ENCODE peak calls at places on chromosomes 13 and 19, in five cellular contexts. G, F, S, Y and J are unnamed samples.

GRCh38 chr13:23617551-23618014 is 47.4 kb downstream of the TNFRSF19 start:
- DNase-seq in G (no peak), F (no peak), S (no peak), Y (no peak), J (no peak)

GRCh38 chr13:83125791-83126190 is 756.5 kb downstream of the SLITRK1 start:
- DNase-seq in G (no peak), F (no peak), S (no peak), Y (no peak), J (no peak)

GRCh38 chr19:12703056-12703455 is 6.6 kb upstream of the FBXW9 start:
- DNase-seq in G (peak; percentile 56), F (no peak), S (no peak), Y (no peak), J (no peak)

GRCh38 chr13:99312493-99312883 is 5.3 kb upstream of the GPR183 start:
- DNase-seq in G (no peak), F (peak; percentile 55), S (peak; percentile 45), Y (no peak), J (no peak)

GRCh38 chr13:51538626-51539179 is 45.6 kb upstream of the WDFY2 start:
- DNase-seq in G (no peak), F (no peak), S (no peak), Y (no peak), J (no peak)

GRCh38 chr13:98267080-98267912 is 90.2 kb upstream of the RNF113B start:
- DNase-seq in G (peak; percentile 94), F (no peak), S (peak; percentile 71), Y (peak; percentile 60), J (no peak)

GRCh38 chr13:91144054-91144453 is 203.4 kb upstream of the MIR17HG start:
- DNase-seq in G (no peak), F (no peak), S (no peak), Y (no peak), J (no peak)

GRCh38 chr19:17352608-17353280 is 15.4 kb downstream of the GTPBP3 start:
- DNase-seq in G (no peak), F (no peak), S (no peak), Y (no peak), J (no peak)

GRCh38 chr13:30477346-30478235 is 11.9 kb upstream of the HMGB1 start:
- DNase-seq in G (no peak), F (no peak), S (no peak), Y (no peak), J (no peak)

GRCh38 chr19:1251503-1252220 is 3.3 kb downstream of the MIDN start:
- DNase-seq in G (peak; percentile 90), F (peak; percentile 79), S (peak; percentile 52), Y (no peak), J (no peak)

GRCh38 chr13:112687836-112688559 is 1.8 kb upstream of the ATP11A start:
- DNase-seq in G (no peak), F (no peak), S (no peak), Y (peak; percentile 17), J (no peak)

GRCh38 chr19:14567079-14567478 is 4.8 kb downstream of the NDUFB7 start:
- DNase-seq in G (no peak), F (no peak), S (no peak), Y (no peak), J (no peak)

GRCh38 chr19:18814063-18814462 is 17.7 kb upstream of the UPF1 start:
- DNase-seq in G (no peak), F (no peak), S (no peak), Y (no peak), J (no peak)

GRCh38 chr13:80082396-80083096 is 258.4 kb downstream of the SPRY2 start:
- DNase-seq in G (no peak), F (no peak), S (no peak), Y (no peak), J (no peak)

GRCh38 chr19:43901395-43902390 is 33.4 kb downstream of the ZNF45 start:
- DNase-seq in G (peak; percentile 80), F (peak; percentile 39), S (peak; percentile 75), Y (peak; percentile 78), J (peak; percentile 38)

GRCh38 chr19:56266060-56266459 is 6.5 kb upstream of the EDDM13 start:
- DNase-seq in G (no peak), F (no peak), S (no peak), Y (no peak), J (no peak)

GRCh38 chr19:15825753-15826152 is 10.3 kb upstream of the OR10H1 start:
- DNase-seq in G (no peak), F (no peak), S (no peak), Y (no peak), J (no peak)

GRCh38 chr19:15829786-15830185 is 14.3 kb upstream of the OR10H1 start:
- DNase-seq in G (no peak), F (no peak), S (no peak), Y (no peak), J (no peak)

GRCh38 chr19:15831626-15832025 is 16.2 kb upstream of the OR10H1 start:
- DNase-seq in G (no peak), F (no peak), S (no peak), Y (no peak), J (no peak)

GRCh38 chr19:15828121-15828620 is 12.7 kb upstream of the OR10H1 start:
- DNase-seq in G (no peak), F (no peak), S (no peak), Y (no peak), J (no peak)

GRCh38 chr19:15829277-15829770 is 13.9 kb upstream of the OR10H1 start:
- DNase-seq in G (no peak), F (no peak), S (no peak), Y (no peak), J (no peak)
- TF ChIP-seq POLR2AphosphoS5 in G (no peak), F (no peak), S (no peak), Y (no peak), J (no peak)

DNA sequence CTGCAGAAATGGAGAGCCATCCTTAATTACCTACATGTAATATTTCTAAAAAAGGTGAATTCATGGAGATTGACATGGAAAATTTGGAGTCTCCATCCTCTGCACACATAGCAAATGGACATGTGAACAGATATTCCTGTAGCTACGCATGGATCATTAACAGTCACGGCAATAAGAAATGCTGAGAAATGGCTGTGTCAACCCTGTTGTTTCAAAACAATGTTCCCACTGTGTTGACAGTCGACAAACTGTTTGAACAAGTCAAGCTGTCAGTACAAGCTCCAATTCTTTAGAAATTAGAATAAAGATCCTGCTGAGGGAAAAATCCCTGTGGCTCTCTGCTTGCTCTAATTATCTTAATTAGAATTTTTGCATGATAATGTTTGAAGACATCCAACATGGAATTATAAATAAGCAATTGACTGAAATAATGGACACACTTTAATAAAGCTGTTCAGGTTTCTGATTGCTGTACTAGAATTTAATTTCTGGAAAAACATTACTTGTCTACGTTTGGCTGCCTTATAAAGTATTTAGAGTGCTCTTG is 37.9 kb upstream of the CPB2 start:
- DNase-seq in G (peak; percentile 86), F (no peak), S (no peak), Y (no peak), J (no peak)
- TF ChIP-seq POLR2A in G (no peak), F (no peak), S (no peak), Y (no peak), J (peak; percentile 55)

GRCh38 chr19:8331263-8331840 is 10.1 kb downstream of the RPS28 start:
- DNase-seq in G (no peak), F (no peak), S (no peak), Y (no peak), J (no peak)
- TF ChIP-seq POLR2AphosphoS5 in G (no peak), F (no peak), S (no peak), Y (no peak), J (no peak)

DNA sequence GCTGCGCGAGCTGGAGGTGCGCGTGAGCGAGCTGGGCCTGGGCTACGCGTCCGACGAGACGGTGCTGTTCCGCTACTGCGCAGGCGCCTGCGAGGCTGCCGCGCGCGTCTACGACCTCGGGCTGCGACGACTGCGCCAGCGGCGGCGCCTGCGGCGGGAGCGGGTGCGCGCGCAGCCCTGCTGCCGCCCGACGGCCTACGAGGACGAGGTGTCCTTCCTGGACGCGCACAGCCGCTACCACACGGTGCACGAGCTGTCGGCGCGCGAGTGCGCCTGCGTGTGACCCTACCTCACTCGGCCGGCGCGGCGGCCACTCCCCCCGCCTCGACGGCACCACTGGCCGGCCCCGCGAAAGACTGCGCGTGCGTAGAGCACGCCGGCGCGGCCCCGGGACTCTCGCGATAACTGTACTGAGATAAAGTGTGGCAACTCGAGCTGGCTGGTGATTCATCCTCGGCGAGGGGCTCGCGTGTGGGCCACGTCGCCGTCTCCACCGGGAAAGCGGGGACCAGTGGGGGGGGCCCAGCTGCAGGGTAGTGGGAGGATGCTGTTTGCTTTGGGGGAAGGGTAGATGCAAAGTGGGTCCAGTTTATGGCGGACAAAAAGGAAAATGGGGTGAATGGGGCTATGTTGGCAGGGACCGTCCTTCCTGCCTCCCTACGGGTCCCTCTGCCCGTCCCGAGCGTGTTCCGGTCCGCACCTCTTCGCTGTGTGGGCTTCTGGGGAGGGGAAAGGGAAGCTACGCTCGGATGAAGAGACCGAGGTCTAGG is 11.4 kb downstream of the FUT6 start:
- DNase-seq in G (peak; percentile 89), F (peak; percentile 81), S (peak; percentile 95), Y (peak; percentile 95), J (peak; percentile 90)
- TF ChIP-seq POLR2A in G (peak; percentile 99), F (peak; percentile 28), S (peak; percentile 90), Y (no peak), J (peak; percentile 98)

DNA sequence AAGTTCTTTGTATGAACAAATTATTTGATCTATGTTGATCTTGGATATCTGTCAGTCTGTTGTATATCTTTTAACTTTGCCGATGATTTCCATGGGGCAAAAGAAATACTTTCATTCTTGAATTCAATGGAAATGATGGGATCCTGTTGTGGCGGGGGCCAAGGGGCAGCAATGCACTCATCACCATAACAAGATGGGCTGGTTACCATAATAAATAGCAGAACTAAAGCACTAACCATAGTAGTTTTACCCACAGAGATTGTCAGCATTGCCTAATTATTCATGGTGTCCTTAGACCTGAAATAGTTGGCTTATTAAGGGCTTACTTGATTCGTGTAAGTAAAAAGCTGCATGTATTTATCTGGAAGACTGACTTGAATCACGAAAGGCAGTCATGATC is 309.6 kb downstream of the RFC3 start:
- DNase-seq in G (no peak), F (no peak), S (no peak), Y (no peak), J (no peak)
- TF ChIP-seq POLR2AphosphoS5 in G (no peak), F (no peak), S (no peak), Y (no peak), J (no peak)

GRCh38 chr19:3068071-3068470 is 5.8 kb upstream of the TLE5 start:
- DNase-seq in G (no peak), F (no peak), S (no peak), Y (no peak), J (no peak)
- TF ChIP-seq POLR2A in G (no peak), F (no peak), S (no peak), Y (no peak), J (no peak)

DNA sequence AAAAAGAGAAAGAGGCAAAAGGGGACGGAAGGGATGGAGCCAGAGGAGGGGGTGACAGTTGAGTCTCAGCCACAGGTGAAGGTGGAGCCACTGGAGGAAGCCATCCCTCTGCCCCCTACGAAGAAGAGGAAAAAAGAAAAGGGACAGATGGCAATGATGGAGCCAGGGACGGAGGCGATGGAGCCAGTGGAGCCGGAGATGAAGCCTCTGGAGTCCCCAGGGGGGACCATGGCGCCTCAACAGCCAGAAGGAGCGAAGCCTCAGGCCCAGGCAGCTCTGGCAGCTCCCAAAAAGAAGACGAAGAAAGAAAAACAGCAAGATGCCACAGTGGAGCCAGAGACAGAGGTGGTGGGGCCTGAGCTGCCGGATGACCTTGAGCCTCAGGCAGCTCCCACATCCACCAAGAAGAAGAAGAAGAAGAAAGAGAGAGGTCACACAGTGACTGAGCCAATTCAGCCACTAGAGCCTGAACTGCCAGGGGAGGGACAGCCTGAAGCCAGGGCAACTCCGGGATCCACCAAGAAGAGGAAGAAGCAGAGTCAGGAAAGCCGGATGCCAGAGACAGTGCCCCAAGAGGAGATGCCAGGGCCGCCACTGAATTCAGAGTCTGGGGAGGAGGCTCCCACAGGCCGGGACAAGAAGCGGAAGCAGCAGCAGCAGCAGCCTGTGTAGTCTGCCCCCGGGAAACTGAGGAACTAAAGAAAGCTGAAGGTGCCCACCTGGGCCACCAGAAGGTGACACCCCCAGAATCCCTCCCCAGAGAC is 2.6 kb downstream of the POLR1G start:
- DNase-seq in G (no peak), F (no peak), S (no peak), Y (no peak), J (no peak)
- TF ChIP-seq POLR2AphosphoS5 in G (no peak), F (no peak), S (no peak), Y (no peak), J (no peak)